ENCODE peak calls at places on chromosome 15, in six cellular contexts. V, C, S, L, Y and Q are unnamed samples.

GRCh38 chr15:57323806-57324589 is 52.3 kb upstream of the CGNL1 start:
- DNase-seq in V (no peak), C (no peak), S (peak), L (no peak), Y (peak), Q (peak)

GRCh38 chr15:70451861-70452653 is 311.3 kb downstream of the UACA start:
- DNase-seq in V (no peak), C (no peak), S (peak), L (no peak), Y (no peak), Q (no peak)

GRCh38 chr15:73900129-73900712 is 26.0 kb upstream of the LOXL1 start:
- DNase-seq in V (no peak), C (no peak), S (no peak), L (no peak), Y (peak), Q (no peak)

GRCh38 chr15:77031376-77032050 is 36.6 kb downstream of the PSTPIP1 start:
- DNase-seq in V (no peak), C (no peak), S (peak), L (peak), Y (no peak), Q (peak)

GRCh38 chr15:47394410-47394809 is 322.9 kb upstream of the SEMA6D start:
- DNase-seq in V (no peak), C (no peak), S (no peak), L (no peak), Y (no peak), Q (no peak)

GRCh38 chr15:53757906-53758305 is 1.6 kb downstream of the WDR72 start:
- DNase-seq in V (no peak), C (no peak), S (no peak), L (no peak), Y (no peak), Q (no peak)

GRCh38 chr15:92634641-92635272 is 20.8 kb downstream of the FAM174B start:
- DNase-seq in V (no peak), C (no peak), S (no peak), L (peak), Y (no peak), Q (peak)

GRCh38 chr15:80171787-80172186 is 19.0 kb downstream of the FAH start:
- DNase-seq in V (no peak), C (no peak), S (no peak), L (no peak), Y (no peak), Q (no peak)

GRCh38 chr15:85879334-85880163 is 84.8 kb upstream of the KLHL25 start:
- DNase-seq in V (no peak), C (no peak), S (no peak), L (no peak), Y (no peak), Q (no peak)

GRCh38 chr15:49044761-49045571 is 1.3 kb downstream of the SECISBP2L start:
- DNase-seq in V (no peak), C (no peak), S (no peak), L (no peak), Y (peak), Q (no peak)

GRCh38 chr15:41881550-41881924 is 12.3 kb downstream of the SPTBN5 start:
- DNase-seq in V (no peak), C (no peak), S (no peak), L (no peak), Y (no peak), Q (no peak)

GRCh38 chr15:49622561-49622960 is 1.7 kb downstream of the DTWD1 start:
- DNase-seq in V (no peak), C (no peak), S (no peak), L (no peak), Y (peak), Q (no peak)

GRCh38 chr15:62886431-62887071 is 156.0 kb upstream of the TPM1 start:
- DNase-seq in V (no peak), C (no peak), S (no peak), L (no peak), Y (peak), Q (no peak)

GRCh38 chr15:75130597-75131268 is 70.9 kb upstream of the C15orf39 start:
- DNase-seq in V (no peak), C (no peak), S (no peak), L (no peak), Y (no peak), Q (no peak)

GRCh38 chr15:72585659-72586058 is 68.8 kb upstream of the GOLGA6B start:
- DNase-seq in V (no peak), C (no peak), S (no peak), L (no peak), Y (peak), Q (no peak)

GRCh38 chr15:58865420-58865880 is 68.0 kb downstream of the SLTM start:
- DNase-seq in V (no peak), C (peak), S (no peak), L (no peak), Y (no peak), Q (no peak)

GRCh38 chr15:43519207-43519606 is 1.8 kb downstream of the MAP1A start:
- DNase-seq in V (no peak), C (no peak), S (no peak), L (peak), Y (no peak), Q (no peak)
- H3K4me3 ChIP-seq in V (peak), C (no peak), S (no peak), L (peak), Y (no peak), Q (peak)

GRCh38 chr15:40451497-40452158 is 10.9 kb downstream of the BAHD1 start:
- DNase-seq in V (no peak), C (no peak), S (no peak), L (no peak), Y (no peak), Q (no peak)
- H3K4me3 ChIP-seq in V (no peak), C (no peak), S (no peak), L (no peak), Y (no peak), Q (no peak)

DNA sequence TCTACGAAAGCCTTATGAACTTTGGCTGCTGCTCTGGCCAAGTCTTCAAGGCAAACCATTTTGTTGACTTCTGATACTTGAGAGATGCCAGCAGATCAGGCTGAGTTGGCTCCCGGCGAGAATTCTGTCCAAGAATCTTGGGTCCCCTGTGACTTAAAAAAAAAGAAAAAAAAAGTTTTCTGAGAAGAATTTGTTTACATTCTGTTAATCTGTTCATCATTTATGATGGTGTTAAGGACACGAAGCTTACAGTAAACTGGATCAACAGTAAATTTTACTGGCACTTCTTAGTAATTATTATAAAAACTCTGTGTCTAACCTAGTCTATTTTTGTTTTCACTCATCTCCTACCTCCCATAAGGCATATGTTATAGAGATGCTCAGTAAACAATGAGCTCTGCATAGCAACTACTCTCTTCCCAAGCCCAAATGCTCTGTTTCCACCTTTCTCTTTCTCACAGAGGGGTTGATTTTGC is 320.9 kb upstream of the RASGRP1 start:
- DNase-seq in V (no peak), C (peak), S (no peak), L (no peak), Y (peak), Q (no peak)
- H3K4me3 ChIP-seq in V (no peak), C (no peak), S (no peak), L (no peak), Y (no peak), Q (no peak)

DNA sequence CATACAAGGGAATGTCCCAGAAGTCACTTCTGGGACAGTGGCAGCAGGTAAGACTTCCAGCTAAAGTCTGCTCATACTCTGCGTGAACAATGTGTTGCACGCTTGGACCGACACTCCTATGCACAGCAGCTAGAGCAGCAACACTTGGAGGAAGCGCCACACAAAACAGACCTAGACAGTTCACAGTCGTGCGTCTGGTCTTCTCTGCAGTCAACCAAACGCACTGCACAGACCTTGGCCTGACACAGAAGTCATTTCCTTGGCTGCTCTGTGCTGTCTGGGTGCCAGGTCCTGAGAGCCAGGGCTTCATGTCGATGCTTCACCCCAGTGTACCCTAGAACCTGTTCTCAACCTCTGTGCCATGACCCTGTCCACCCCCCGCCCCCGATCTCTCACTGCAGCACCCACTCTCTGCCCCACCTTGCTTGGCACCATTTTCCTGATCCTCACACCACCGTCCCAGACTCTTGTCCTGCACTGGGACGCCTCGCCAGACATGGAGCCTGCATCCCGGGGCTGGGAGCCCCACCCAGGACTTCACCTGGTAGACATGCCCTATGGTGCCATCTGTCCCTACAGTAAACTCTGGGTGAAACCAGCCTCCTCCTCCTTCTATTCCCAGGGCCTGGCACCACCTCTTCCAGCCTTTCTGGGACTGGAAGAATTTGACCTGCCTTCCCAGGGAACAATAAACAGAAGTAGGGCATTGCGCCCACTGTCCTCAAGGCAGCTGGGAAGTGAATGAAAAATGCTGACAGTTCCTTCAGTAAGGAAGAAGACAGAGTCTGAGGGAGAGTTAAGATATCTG is 3.1 kb downstream of the ATP10A start:
- DNase-seq in V (no peak), C (no peak), S (peak), L (no peak), Y (no peak), Q (peak)
- H3K4me3 ChIP-seq in V (peak), C (no peak), S (no peak), L (peak), Y (no peak), Q (peak)

GRCh38 chr15:67147410-67147949 is 82.1 kb downstream of the SMAD3 start:
- DNase-seq in V (no peak), C (no peak), S (no peak), L (no peak), Y (no peak), Q (no peak)

GRCh38 chr15:67148196-67148701 is 82.8 kb downstream of the SMAD3 start:
- DNase-seq in V (peak), C (no peak), S (peak), L (no peak), Y (peak), Q (no peak)

GRCh38 chr15:67149068-67149841 is 83.9 kb downstream of the SMAD3 start:
- DNase-seq in V (no peak), C (no peak), S (no peak), L (no peak), Y (no peak), Q (no peak)

GRCh38 chr15:67152429-67152828 is 87.0 kb downstream of the SMAD3 start:
- DNase-seq in V (no peak), C (no peak), S (no peak), L (no peak), Y (no peak), Q (no peak)

DNA sequence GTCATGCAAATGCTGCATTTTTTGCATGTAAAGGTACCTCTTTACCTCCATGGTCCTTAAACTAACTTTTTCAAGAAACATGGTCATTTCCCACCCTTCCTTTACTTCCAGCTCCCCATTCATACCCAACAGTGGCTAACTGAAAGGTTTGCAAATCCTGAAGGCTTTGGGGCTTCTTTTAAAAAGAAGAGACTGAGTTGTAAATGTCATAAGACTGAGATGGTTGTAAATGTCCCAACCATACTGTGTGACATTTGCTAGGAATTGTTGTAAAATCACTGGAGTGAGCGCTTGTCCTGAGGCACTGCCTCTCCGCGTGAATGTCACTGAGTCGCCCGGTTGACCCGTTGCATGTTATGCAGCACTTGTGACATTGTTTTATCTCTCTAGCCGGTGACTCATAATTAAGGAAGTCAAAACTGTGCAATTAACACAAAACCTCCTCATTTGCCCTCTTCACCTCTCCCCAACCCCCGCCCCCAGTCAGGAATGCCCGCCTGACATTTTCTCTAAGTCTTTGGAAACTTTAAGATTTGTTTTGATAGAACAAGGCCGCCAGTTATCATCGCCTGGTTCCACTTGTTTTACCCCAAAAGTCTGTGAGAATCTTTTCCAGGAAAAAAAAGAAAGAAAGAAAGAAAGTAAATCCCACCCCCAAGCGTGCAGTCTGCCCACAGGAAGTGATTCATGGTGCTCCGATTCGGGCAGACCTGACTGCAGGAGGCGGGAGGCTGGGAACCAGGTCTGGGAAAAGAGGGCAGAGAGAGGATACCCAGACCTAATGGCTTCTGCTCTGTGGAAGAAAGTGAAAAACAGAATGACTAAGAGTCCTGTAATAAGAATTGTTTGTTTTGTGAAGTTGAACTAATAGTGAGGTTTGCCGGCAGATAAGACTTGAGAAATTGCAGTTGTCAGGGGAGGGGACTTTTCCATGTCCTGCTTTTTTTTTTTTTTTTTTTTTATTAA is 84.7 kb downstream of the SMAD3 start:
- DNase-seq in V (peak), C (peak), S (peak), L (no peak), Y (peak), Q (no peak)
- H3K4me3 ChIP-seq in V (no peak), C (no peak), S (no peak), L (no peak), Y (peak), Q (peak)

DNA sequence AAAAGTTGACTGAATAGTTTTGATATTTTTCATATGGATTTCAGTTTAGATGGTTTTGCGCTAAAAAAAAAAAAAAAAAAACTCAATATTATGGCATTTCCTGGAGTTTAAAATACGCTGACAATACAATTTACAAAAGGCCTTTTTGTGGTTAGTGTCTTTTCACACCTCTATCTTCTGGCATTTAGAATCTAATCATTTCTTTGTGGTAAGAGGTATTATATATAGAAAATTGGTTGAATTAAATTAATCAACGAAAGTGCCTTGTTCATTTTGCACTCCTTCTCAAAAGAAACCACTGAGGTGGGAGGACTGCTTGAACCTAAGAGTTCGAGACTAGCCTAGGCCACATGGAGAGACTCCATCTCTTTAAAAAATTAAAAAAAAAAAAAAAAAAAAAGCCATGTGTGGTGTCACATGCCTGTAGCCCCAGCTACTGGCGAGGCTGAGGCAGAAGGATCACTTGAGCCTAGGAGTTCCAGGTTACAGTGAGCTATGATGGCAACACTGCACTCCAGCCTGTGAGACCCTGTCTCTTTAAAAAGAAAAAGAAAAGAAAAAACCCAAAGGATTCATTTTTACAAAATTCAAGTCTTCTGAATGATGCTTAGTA is 90.0 kb upstream of the ICE2 start:
- DNase-seq in V (no peak), C (no peak), S (no peak), L (no peak), Y (no peak), Q (no peak)
- H3K4me3 ChIP-seq in V (no peak), C (no peak), S (no peak), L (no peak), Y (no peak), Q (no peak)